ENCODE peak calls at places on chromosomes 12 and 14, in five cellular contexts. One of them, this sample, is unnamed.

GRCh38 chr12:121748571-121749265 is 36.2 kb downstream of the TMEM120B start:
- ATAC-seq in heart left ventricle: peak
- ATAC-seq in T-helper 17 cell: peak
- ATAC-seq in activated naive CD8-positive, alpha-beta T cell treated with anti-CD3 and anti-CD28 coated beads, Interleukin-2, amount 50 U/mL, for 24 hours: peak
- ATAC-seq in CD8-positive, alpha-beta T cell: no peak
- ATAC-seq in this sample: peak

GRCh38 chr12:52184813-52185212 is 7.0 kb downstream of the KRT80 start:
- ATAC-seq in heart left ventricle: peak
- ATAC-seq in T-helper 17 cell: no peak
- ATAC-seq in activated naive CD8-positive, alpha-beta T cell treated with anti-CD3 and anti-CD28 coated beads, Interleukin-2, amount 50 U/mL, for 24 hours: no peak
- ATAC-seq in CD8-positive, alpha-beta T cell: no peak
- ATAC-seq in this sample: no peak

GRCh38 chr12:57461326-57461903 is 1.8 kb downstream of the GLI1 start:
- ATAC-seq in heart left ventricle: peak
- ATAC-seq in T-helper 17 cell: no peak
- ATAC-seq in activated naive CD8-positive, alpha-beta T cell treated with anti-CD3 and anti-CD28 coated beads, Interleukin-2, amount 50 U/mL, for 24 hours: no peak
- ATAC-seq in CD8-positive, alpha-beta T cell: no peak
- ATAC-seq in this sample: peak

GRCh38 chr12:71303199-71303598 is 136.4 kb upstream of the LGR5 start:
- ATAC-seq in heart left ventricle: no peak
- ATAC-seq in T-helper 17 cell: no peak
- ATAC-seq in activated naive CD8-positive, alpha-beta T cell treated with anti-CD3 and anti-CD28 coated beads, Interleukin-2, amount 50 U/mL, for 24 hours: no peak
- ATAC-seq in CD8-positive, alpha-beta T cell: no peak
- ATAC-seq in this sample: no peak

GRCh38 chr12:96623818-96624217 is 134.4 kb downstream of the CFAP54 start:
- ATAC-seq in heart left ventricle: no peak
- ATAC-seq in T-helper 17 cell: no peak
- ATAC-seq in activated naive CD8-positive, alpha-beta T cell treated with anti-CD3 and anti-CD28 coated beads, Interleukin-2, amount 50 U/mL, for 24 hours: no peak
- ATAC-seq in CD8-positive, alpha-beta T cell: no peak
- ATAC-seq in this sample: no peak

GRCh38 chr14:100827140-100827517 is 1.2 kb downstream of the MEG3 start:
- ATAC-seq in heart left ventricle: no peak
- ATAC-seq in T-helper 17 cell: no peak
- ATAC-seq in activated naive CD8-positive, alpha-beta T cell treated with anti-CD3 and anti-CD28 coated beads, Interleukin-2, amount 50 U/mL, for 24 hours: no peak
- ATAC-seq in CD8-positive, alpha-beta T cell: no peak
- ATAC-seq in this sample: no peak

GRCh38 chr12:24014853-24015590 is 65.6 kb upstream of the SOX5 start:
- ATAC-seq in heart left ventricle: no peak
- ATAC-seq in T-helper 17 cell: no peak
- ATAC-seq in activated naive CD8-positive, alpha-beta T cell treated with anti-CD3 and anti-CD28 coated beads, Interleukin-2, amount 50 U/mL, for 24 hours: no peak
- ATAC-seq in CD8-positive, alpha-beta T cell: no peak
- ATAC-seq in this sample: no peak

GRCh38 chr14:71931492-71932228 is 569 bp upstream of the RGS6 start:
- ATAC-seq in heart left ventricle: peak
- ATAC-seq in T-helper 17 cell: no peak
- ATAC-seq in activated naive CD8-positive, alpha-beta T cell treated with anti-CD3 and anti-CD28 coated beads, Interleukin-2, amount 50 U/mL, for 24 hours: no peak
- ATAC-seq in CD8-positive, alpha-beta T cell: no peak
- ATAC-seq in this sample: no peak

GRCh38 chr12:121649403-121649802 is 20.1 kb downstream of the MORN3 start:
- ATAC-seq in heart left ventricle: no peak
- ATAC-seq in T-helper 17 cell: peak
- ATAC-seq in activated naive CD8-positive, alpha-beta T cell treated with anti-CD3 and anti-CD28 coated beads, Interleukin-2, amount 50 U/mL, for 24 hours: peak
- ATAC-seq in CD8-positive, alpha-beta T cell: peak
- ATAC-seq in this sample: no peak

GRCh38 chr12:26135010-26135420 is 10.2 kb upstream of the BHLHE41 start:
- ATAC-seq in heart left ventricle: peak
- ATAC-seq in T-helper 17 cell: no peak
- ATAC-seq in activated naive CD8-positive, alpha-beta T cell treated with anti-CD3 and anti-CD28 coated beads, Interleukin-2, amount 50 U/mL, for 24 hours: no peak
- ATAC-seq in CD8-positive, alpha-beta T cell: no peak
- ATAC-seq in this sample: peak

GRCh38 chr12:16474801-16475200 is 127.4 kb downstream of the MGST1 start:
- ATAC-seq in heart left ventricle: peak
- ATAC-seq in T-helper 17 cell: no peak
- ATAC-seq in activated naive CD8-positive, alpha-beta T cell treated with anti-CD3 and anti-CD28 coated beads, Interleukin-2, amount 50 U/mL, for 24 hours: no peak
- ATAC-seq in CD8-positive, alpha-beta T cell: no peak
- ATAC-seq in this sample: no peak

GRCh38 chr12:1544991-1545700 is 49.2 kb downstream of the FBXL14 start:
- ATAC-seq in heart left ventricle: no peak
- ATAC-seq in T-helper 17 cell: no peak
- ATAC-seq in activated naive CD8-positive, alpha-beta T cell treated with anti-CD3 and anti-CD28 coated beads, Interleukin-2, amount 50 U/mL, for 24 hours: no peak
- ATAC-seq in CD8-positive, alpha-beta T cell: no peak
- ATAC-seq in this sample: peak

GRCh38 chr12:1970331-1970900 is 33.8 kb downstream of the DCP1B start:
- ATAC-seq in heart left ventricle: peak
- ATAC-seq in T-helper 17 cell: no peak
- ATAC-seq in activated naive CD8-positive, alpha-beta T cell treated with anti-CD3 and anti-CD28 coated beads, Interleukin-2, amount 50 U/mL, for 24 hours: no peak
- ATAC-seq in CD8-positive, alpha-beta T cell: no peak
- ATAC-seq in this sample: no peak

GRCh38 chr12:24996102-24996797 is 47.3 kb upstream of the BCAT1 start:
- ATAC-seq in heart left ventricle: no peak
- ATAC-seq in T-helper 17 cell: no peak
- ATAC-seq in activated naive CD8-positive, alpha-beta T cell treated with anti-CD3 and anti-CD28 coated beads, Interleukin-2, amount 50 U/mL, for 24 hours: no peak
- ATAC-seq in CD8-positive, alpha-beta T cell: no peak
- ATAC-seq in this sample: no peak

GRCh38 chr12:98439471-98440164 is 75.8 kb upstream of the TMPO start:
- ATAC-seq in heart left ventricle: peak
- ATAC-seq in T-helper 17 cell: no peak
- ATAC-seq in activated naive CD8-positive, alpha-beta T cell treated with anti-CD3 and anti-CD28 coated beads, Interleukin-2, amount 50 U/mL, for 24 hours: no peak
- ATAC-seq in CD8-positive, alpha-beta T cell: no peak
- ATAC-seq in this sample: peak

GRCh38 chr12:38161123-38162000 is 155.2 kb upstream of the ALG10B start:
- ATAC-seq in heart left ventricle: no peak
- ATAC-seq in T-helper 17 cell: no peak
- ATAC-seq in activated naive CD8-positive, alpha-beta T cell treated with anti-CD3 and anti-CD28 coated beads, Interleukin-2, amount 50 U/mL, for 24 hours: no peak
- ATAC-seq in CD8-positive, alpha-beta T cell: no peak
- ATAC-seq in this sample: no peak

GRCh38 chr12:92566448-92567040 is 136.2 kb upstream of the PLEKHG7 start:
- ATAC-seq in heart left ventricle: no peak
- ATAC-seq in T-helper 17 cell: no peak
- ATAC-seq in activated naive CD8-positive, alpha-beta T cell treated with anti-CD3 and anti-CD28 coated beads, Interleukin-2, amount 50 U/mL, for 24 hours: peak
- ATAC-seq in CD8-positive, alpha-beta T cell: no peak
- ATAC-seq in this sample: no peak

GRCh38 chr12:53200458-53201169 is 6.4 kb downstream of the ITGB7 start:
- ATAC-seq in heart left ventricle: no peak
- ATAC-seq in T-helper 17 cell: peak
- ATAC-seq in activated naive CD8-positive, alpha-beta T cell treated with anti-CD3 and anti-CD28 coated beads, Interleukin-2, amount 50 U/mL, for 24 hours: peak
- ATAC-seq in CD8-positive, alpha-beta T cell: peak
- ATAC-seq in this sample: no peak

GRCh38 chr12:90163975-90164374 is 455.3 kb upstream of the ATP2B1 start:
- ATAC-seq in heart left ventricle: no peak
- ATAC-seq in T-helper 17 cell: no peak
- ATAC-seq in activated naive CD8-positive, alpha-beta T cell treated with anti-CD3 and anti-CD28 coated beads, Interleukin-2, amount 50 U/mL, for 24 hours: no peak
- ATAC-seq in CD8-positive, alpha-beta T cell: no peak
- ATAC-seq in this sample: no peak

GRCh38 chr14:95835331-95835730 is 41.3 kb upstream of the TUNAR start:
- ATAC-seq in heart left ventricle: no peak
- ATAC-seq in T-helper 17 cell: no peak
- ATAC-seq in activated naive CD8-positive, alpha-beta T cell treated with anti-CD3 and anti-CD28 coated beads, Interleukin-2, amount 50 U/mL, for 24 hours: peak
- ATAC-seq in CD8-positive, alpha-beta T cell: no peak
- ATAC-seq in this sample: no peak

GRCh38 chr14:100305446-100306255 is 593 bp downstream of the SLC25A29 start:
- ATAC-seq in heart left ventricle: no peak
- ATAC-seq in T-helper 17 cell: peak
- ATAC-seq in activated naive CD8-positive, alpha-beta T cell treated with anti-CD3 and anti-CD28 coated beads, Interleukin-2, amount 50 U/mL, for 24 hours: no peak
- ATAC-seq in CD8-positive, alpha-beta T cell: peak
- ATAC-seq in this sample: peak

GRCh38 chr12:47194501-47194900 is 114.7 kb upstream of the AMIGO2 start:
- ATAC-seq in heart left ventricle: peak
- ATAC-seq in T-helper 17 cell: no peak
- ATAC-seq in activated naive CD8-positive, alpha-beta T cell treated with anti-CD3 and anti-CD28 coated beads, Interleukin-2, amount 50 U/mL, for 24 hours: no peak
- ATAC-seq in CD8-positive, alpha-beta T cell: no peak
- ATAC-seq in this sample: no peak

GRCh38 chr12:14258468-14258947 is 107.0 kb upstream of the ATF7IP start:
- ATAC-seq in heart left ventricle: no peak
- ATAC-seq in T-helper 17 cell: no peak
- ATAC-seq in activated naive CD8-positive, alpha-beta T cell treated with anti-CD3 and anti-CD28 coated beads, Interleukin-2, amount 50 U/mL, for 24 hours: no peak
- ATAC-seq in CD8-positive, alpha-beta T cell: no peak
- ATAC-seq in this sample: no peak

GRCh38 chr12:81080431-81080983 is 2.6 kb downstream of the ACSS3 start:
- ATAC-seq in heart left ventricle: no peak
- ATAC-seq in T-helper 17 cell: no peak
- ATAC-seq in activated naive CD8-positive, alpha-beta T cell treated with anti-CD3 and anti-CD28 coated beads, Interleukin-2, amount 50 U/mL, for 24 hours: no peak
- ATAC-seq in CD8-positive, alpha-beta T cell: no peak
- ATAC-seq in this sample: no peak

GRCh38 chr12:6614513-6615177 is 7.5 kb upstream of the CHD4 start:
- ATAC-seq in heart left ventricle: no peak
- ATAC-seq in T-helper 17 cell: no peak
- ATAC-seq in activated naive CD8-positive, alpha-beta T cell treated with anti-CD3 and anti-CD28 coated beads, Interleukin-2, amount 50 U/mL, for 24 hours: no peak
- ATAC-seq in CD8-positive, alpha-beta T cell: no peak
- ATAC-seq in this sample: no peak

GRCh38 chr14:75342762-75343599 is 64.4 kb downstream of the FOS start:
- ATAC-seq in heart left ventricle: no peak
- ATAC-seq in T-helper 17 cell: no peak
- ATAC-seq in activated naive CD8-positive, alpha-beta T cell treated with anti-CD3 and anti-CD28 coated beads, Interleukin-2, amount 50 U/mL, for 24 hours: no peak
- ATAC-seq in CD8-positive, alpha-beta T cell: no peak
- ATAC-seq in this sample: no peak

GRCh38 chr14:36661506-36662257 is at the start of gene PAX9:
- ATAC-seq in heart left ventricle: peak
- ATAC-seq in T-helper 17 cell: peak
- ATAC-seq in activated naive CD8-positive, alpha-beta T cell treated with anti-CD3 and anti-CD28 coated beads, Interleukin-2, amount 50 U/mL, for 24 hours: peak
- ATAC-seq in CD8-positive, alpha-beta T cell: peak
- ATAC-seq in this sample: peak

GRCh38 chr14:56754966-56755365 is 55.3 kb downstream of the OTX2 start:
- ATAC-seq in heart left ventricle: no peak
- ATAC-seq in T-helper 17 cell: no peak
- ATAC-seq in activated naive CD8-positive, alpha-beta T cell treated with anti-CD3 and anti-CD28 coated beads, Interleukin-2, amount 50 U/mL, for 24 hours: no peak
- ATAC-seq in CD8-positive, alpha-beta T cell: no peak
- ATAC-seq in this sample: no peak